ENCODE peak calls at places on chromosomes 16 and 17, in ten cellular contexts. U, A, Z, V, T, R, C, L, Q and F are unnamed samples.

GRCh38 chr17:63946440-63947363 is 14.6 kb upstream of the CD79B start:
- DNase-seq in U (no peak), A (peak), Z (peak), V (peak), T (peak), R (no peak), C (peak), L (peak), Q (peak), F (no peak)

GRCh38 chr17:59001158-59001814 is 105.4 kb downstream of the TRIM37 start:
- DNase-seq in U (peak), A (no peak), Z (peak), V (peak), T (peak), R (peak), C (peak), L (peak), Q (peak), F (no peak)

GRCh38 chr17:56319531-56319930 is 166.3 kb downstream of the ANKFN1 start:
- DNase-seq in U (peak), A (peak), Z (peak), V (peak), T (peak), R (peak), C (peak), L (peak), Q (no peak), F (peak)

GRCh38 chr17:1606352-1606985 is 22.2 kb downstream of the SLC43A2 start:
- DNase-seq in U (no peak), A (no peak), Z (no peak), V (no peak), T (peak), R (no peak), C (no peak), L (no peak), Q (no peak), F (no peak)

GRCh38 chr17:59330314-59330942 is 1.0 kb upstream of the YPEL2 start:
- DNase-seq in U (peak), A (peak), Z (no peak), V (no peak), T (no peak), R (no peak), C (peak), L (no peak), Q (no peak), F (no peak)

GRCh38 chr17:47720196-47720595 is 12.8 kb upstream of the TBX21 start:
- DNase-seq in U (no peak), A (no peak), Z (no peak), V (no peak), T (no peak), R (no peak), C (no peak), L (no peak), Q (no peak), F (no peak)

GRCh38 chr17:75680431-75680830 is 13.3 kb downstream of the SAP30BP start:
- DNase-seq in U (no peak), A (no peak), Z (no peak), V (no peak), T (no peak), R (no peak), C (no peak), L (no peak), Q (no peak), F (no peak)

GRCh38 chr17:40338058-40338457 is 26.5 kb downstream of the GJD3 start:
- DNase-seq in U (no peak), A (no peak), Z (no peak), V (no peak), T (no peak), R (no peak), C (no peak), L (no peak), Q (no peak), F (no peak)

GRCh38 chr17:32305049-32305448 is 36.9 kb downstream of the C17orf75 start:
- DNase-seq in U (no peak), A (no peak), Z (no peak), V (no peak), T (no peak), R (no peak), C (no peak), L (no peak), Q (no peak), F (no peak)

GRCh38 chr16:65634291-65634690 is 512.4 kb upstream of the CDH11 start:
- DNase-seq in U (no peak), A (no peak), Z (peak), V (no peak), T (no peak), R (no peak), C (no peak), L (peak), Q (no peak), F (no peak)

GRCh38 chr16:79008869-79009179 is 591.7 kb downstream of the MAF start:
- DNase-seq in U (no peak), A (no peak), Z (no peak), V (no peak), T (no peak), R (no peak), C (no peak), L (no peak), Q (no peak), F (no peak)

GRCh38 chr17:6079960-6080359 is 9.8 kb downstream of the WSCD1 start:
- DNase-seq in U (no peak), A (no peak), Z (no peak), V (no peak), T (no peak), R (no peak), C (no peak), L (no peak), Q (no peak), F (no peak)

GRCh38 chr17:51707216-51707615 is 446.9 kb downstream of the UTP18 start:
- DNase-seq in U (no peak), A (no peak), Z (no peak), V (no peak), T (no peak), R (no peak), C (peak), L (no peak), Q (no peak), F (no peak)

GRCh38 chr17:51706098-51706497 is 445.8 kb downstream of the UTP18 start:
- DNase-seq in U (no peak), A (no peak), Z (no peak), V (no peak), T (no peak), R (no peak), C (no peak), L (no peak), Q (no peak), F (no peak)

GRCh38 chr17:51709867-51710266 is 448.6 kb downstream of the CA10 start:
- DNase-seq in U (no peak), A (no peak), Z (no peak), V (no peak), T (no peak), R (no peak), C (no peak), L (no peak), Q (no peak), F (no peak)

GRCh38 chr17:51710289-51710979 is 448.1 kb downstream of the CA10 start:
- DNase-seq in U (no peak), A (no peak), Z (no peak), V (no peak), T (no peak), R (no peak), C (no peak), L (no peak), Q (no peak), F (no peak)

DNA sequence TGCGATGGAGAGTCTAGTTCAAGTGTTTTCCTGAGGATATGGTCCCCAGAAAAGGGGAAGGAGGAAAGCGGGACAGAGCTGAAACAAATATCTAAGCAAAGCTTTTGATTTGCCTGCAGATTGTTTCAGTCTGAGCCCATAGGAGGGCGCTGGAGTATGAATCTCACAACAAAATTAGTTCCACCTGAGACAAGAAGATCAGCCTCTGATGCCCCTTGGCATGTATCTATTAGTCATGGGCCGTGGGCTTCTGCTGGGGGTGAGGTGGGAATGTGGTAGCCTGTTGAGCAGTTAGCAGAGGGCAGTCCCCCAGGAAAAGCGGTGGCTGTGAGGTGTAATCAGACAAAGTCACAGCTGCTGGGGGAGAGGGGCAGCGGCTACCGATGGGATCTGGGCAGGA is 446.9 kb downstream of the CA10 start:
- DNase-seq in U (no peak), A (no peak), Z (no peak), V (no peak), T (no peak), R (no peak), C (no peak), L (no peak), Q (no peak), F (no peak)
- TF ChIP-seq CTCF in U (no peak), A (no peak), Z (no peak), V (no peak), T (no peak), R (no peak), C (no peak), L (no peak), Q (no peak), F (no peak)

GRCh38 chr16:47309581-47310312 is 151.1 kb downstream of the ITFG1 start:
- DNase-seq in U (no peak), A (no peak), Z (peak), V (no peak), T (no peak), R (peak), C (no peak), L (peak), Q (no peak), F (no peak)
- H3K4me3 ChIP-seq in U (no peak), A (no peak), Z (no peak), V (no peak), T (no peak), R (no peak), C (no peak), L (no peak), Q (no peak), F (no peak)

GRCh38 chr16:56519459-56520250 is at the start of gene BBS2:
- DNase-seq in U (peak), A (peak), Z (peak), V (peak), T (peak), R (peak), C (peak), L (peak), Q (peak), F (no peak)
- TF ChIP-seq CTCF in U (no peak), A (no peak), Z (no peak), V (no peak), T (no peak), R (no peak), C (no peak), L (no peak), Q (no peak), F (no peak)

DNA sequence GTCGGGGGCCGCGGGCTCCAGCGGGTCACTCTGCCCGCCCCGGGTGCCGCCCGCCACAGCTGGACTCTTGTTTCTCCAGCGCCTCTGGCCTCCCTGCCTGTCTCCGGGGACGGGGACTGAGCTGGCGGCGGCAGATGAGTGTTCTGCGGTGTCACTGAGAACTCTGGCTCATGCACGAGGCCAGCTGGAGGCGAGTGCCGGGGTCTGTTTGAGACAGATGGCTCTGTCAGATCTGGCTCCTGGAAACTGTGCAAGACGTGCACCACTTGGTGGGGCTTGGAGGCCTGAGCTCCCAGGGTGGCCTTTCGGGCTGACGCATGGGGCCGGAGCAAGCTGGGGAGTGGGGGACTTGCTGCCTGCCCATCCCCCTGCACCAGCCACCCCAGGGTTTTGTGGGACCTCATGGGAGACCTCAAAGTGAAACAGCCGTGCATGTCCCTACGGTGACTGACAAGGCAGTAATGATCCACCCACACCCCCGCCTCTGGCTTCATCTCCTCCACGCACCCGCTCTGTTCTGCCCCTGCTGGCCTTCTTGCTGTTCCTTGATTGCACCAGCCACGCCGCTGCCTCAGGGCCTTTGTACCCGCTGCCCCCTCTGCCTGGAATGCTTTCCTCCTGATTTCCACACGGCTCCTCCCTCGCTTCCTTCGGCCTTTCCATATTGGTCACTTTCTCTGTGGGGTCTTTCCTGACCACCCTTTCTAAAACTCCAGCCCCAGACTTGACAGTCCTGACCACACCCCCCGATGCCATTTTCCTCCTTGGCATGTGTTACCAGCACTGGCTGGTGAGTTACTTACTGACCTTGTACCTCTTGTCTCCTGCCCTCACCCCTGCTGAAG is 174.9 kb upstream of the CIBAR2 start:
- DNase-seq in U (no peak), A (no peak), Z (peak), V (no peak), T (no peak), R (peak), C (no peak), L (no peak), Q (no peak), F (no peak)
- H3K4me3 ChIP-seq in U (no peak), A (no peak), Z (no peak), V (no peak), T (no peak), R (peak), C (no peak), L (peak), Q (no peak), F (no peak)

GRCh38 chr17:36690190-36690589 is 88.8 kb downstream of the MRM1 start:
- DNase-seq in U (no peak), A (no peak), Z (no peak), V (no peak), T (no peak), R (no peak), C (no peak), L (no peak), Q (no peak), F (no peak)
- TF ChIP-seq CTCF in U (no peak), A (no peak), Z (no peak), V (no peak), T (no peak), R (no peak), C (no peak), L (no peak), Q (no peak), F (no peak)